ENCODE peak calls at places on chromosomes 2 and 18, in five cellular contexts. S, G, W, E and U are unnamed samples.

GRCh38 chr2:216492951-216493685 is 5.5 kb upstream of the RPL37A start:
- DNase-seq in S (no peak), G (no peak), W (no peak), E (no peak), U (no peak)

GRCh38 chr2:77604953-77605947 is 83.1 kb upstream of the LRRTM4 start:
- DNase-seq in S (no peak), G (no peak), W (no peak), E (no peak), U (no peak)

GRCh38 chr2:134975281-134976009 is 56.8 kb downstream of the CCNT2 start:
- DNase-seq in S (no peak), G (no peak), W (no peak), E (no peak), U (no peak)

GRCh38 chr2:99821572-99822369 is 320.6 kb downstream of the AFF3 start:
- DNase-seq in S (no peak), G (no peak), W (peak; percentile 55), E (no peak), U (peak; percentile 42)

GRCh38 chr2:60959501-60959900 is 58.0 kb upstream of the PEX13 start:
- DNase-seq in S (no peak), G (no peak), W (no peak), E (no peak), U (no peak)

GRCh38 chr2:241443486-241444223 is 64.7 kb downstream of the STK25 start:
- DNase-seq in S (no peak), G (no peak), W (no peak), E (peak; percentile 41), U (no peak)

GRCh38 chr2:31237348-31238017 is 3.5 kb downstream of the EHD3 start:
- DNase-seq in S (no peak), G (peak; percentile 11), W (no peak), E (no peak), U (no peak)

GRCh38 chr2:136378712-136379595 is 261.0 kb upstream of the CXCR4 start:
- DNase-seq in S (peak; percentile 53), G (no peak), W (peak; percentile 90), E (peak; percentile 51), U (no peak)

GRCh38 chr2:18297536-18298058 is 262.9 kb downstream of the RDH14 start:
- DNase-seq in S (no peak), G (no peak), W (no peak), E (no peak), U (no peak)

GRCh38 chr2:54673501-54673998 is 49.9 kb upstream of the EML6 start:
- DNase-seq in S (no peak), G (no peak), W (peak; percentile 53), E (no peak), U (peak; percentile 80)

GRCh38 chr2:18117592-18117991 is 239.1 kb downstream of the KCNS3 start:
- DNase-seq in S (peak; percentile 43), G (no peak), W (peak; percentile 78), E (peak; percentile 1), U (no peak)

GRCh38 chr2:219552382-219553167 is 8.7 kb downstream of the TMEM198 start:
- DNase-seq in S (peak; percentile 75), G (peak; percentile 93), W (peak; percentile 98), E (no peak), U (peak; percentile 95)

GRCh38 chr2:119468154-119468955 is 36.7 kb downstream of the TMEM37 start:
- DNase-seq in S (no peak), G (no peak), W (no peak), E (no peak), U (no peak)

GRCh38 chr2:200411831-200412230 is 98.0 kb downstream of the KCTD18 start:
- DNase-seq in S (peak; percentile 26), G (no peak), W (no peak), E (no peak), U (no peak)

GRCh38 chr18:79068299-79068945 is 772 bp upstream of the ATP9B start:
- DNase-seq in S (no peak), G (no peak), W (no peak), E (no peak), U (no peak)

GRCh38 chr18:11309172-11309571 is 159.8 kb upstream of the PIEZO2 start:
- DNase-seq in S (peak; percentile 42), G (no peak), W (peak; percentile 72), E (no peak), U (no peak)

GRCh38 chr18:56083097-56083865 is 495.3 kb upstream of the TCF4 start:
- DNase-seq in S (no peak), G (no peak), W (peak; percentile 56), E (no peak), U (no peak)

GRCh38 chr2:105882920-105883319 is 138.2 kb downstream of the NCK2 start:
- DNase-seq in S (no peak), G (no peak), W (no peak), E (no peak), U (no peak)

GRCh38 chr18:63451774-63452173 is 25.0 kb upstream of the SERPINB5 start:
- DNase-seq in S (no peak), G (no peak), W (no peak), E (no peak), U (no peak)

GRCh38 chr2:85326946-85327756 is 638 bp downstream of the TGOLN2 start:
- DNase-seq in S (peak; percentile 29), G (no peak), W (peak; percentile 72), E (no peak), U (no peak)

GRCh38 chr2:443754-444153 is 155.9 kb upstream of the ALKAL2 start:
- DNase-seq in S (no peak), G (no peak), W (no peak), E (no peak), U (no peak)

GRCh38 chr18:33424266-33424946 is 16.1 kb downstream of the CCDC178 start:
- DNase-seq in S (no peak), G (no peak), W (peak; percentile 46), E (no peak), U (no peak)

GRCh38 chr2:64924178-64924934 is 64.8 kb upstream of the SLC1A4 start:
- DNase-seq in S (no peak), G (no peak), W (no peak), E (no peak), U (no peak)

GRCh38 chr2:64919261-64919660 is 69.9 kb upstream of the SLC1A4 start:
- DNase-seq in S (no peak), G (no peak), W (no peak), E (no peak), U (no peak)

GRCh38 chr2:64922482-64923384 is 66.5 kb upstream of the SLC1A4 start:
- DNase-seq in S (no peak), G (no peak), W (peak; percentile 72), E (no peak), U (no peak)

GRCh38 chr2:64918220-64918886 is 70.8 kb upstream of the SLC1A4 start:
- DNase-seq in S (no peak), G (no peak), W (peak; percentile 76), E (no peak), U (no peak)

DNA sequence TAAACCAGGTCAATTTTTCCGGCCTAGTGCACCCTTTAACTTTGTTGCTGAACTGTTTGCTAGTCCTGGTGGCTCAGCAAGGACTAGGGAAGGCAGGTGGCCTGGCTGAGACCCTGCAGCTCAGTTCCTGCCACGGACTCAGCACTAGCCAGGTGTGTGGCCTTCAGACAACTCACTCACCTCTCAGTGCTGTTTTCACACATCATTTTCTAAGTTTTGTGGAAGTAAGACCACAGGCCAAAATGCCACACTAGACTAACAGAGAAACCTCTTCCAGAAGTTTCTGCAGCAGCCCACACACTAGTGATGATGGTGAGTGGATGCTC is 65.9 kb upstream of the SLC1A4 start:
- DNase-seq in S (no peak), G (no peak), W (no peak), E (no peak), U (no peak)
- TF ChIP-seq CTCF in S (no peak), G (no peak), W (no peak), E (no peak), U (no peak)

GRCh38 chr2:227479865-227480475 is 8.0 kb downstream of the AGFG1 start:
- DNase-seq in S (peak; percentile 65), G (no peak), W (no peak), E (peak; percentile 51), U (no peak)
- TF ChIP-seq CTCF in S (peak; percentile 73), G (peak; percentile 34), W (peak; percentile 31), E (no peak), U (peak; percentile 54)

GRCh38 chr2:127025357-127026062 is 81.4 kb downstream of the BIN1 start:
- DNase-seq in S (peak; percentile 90), G (peak; percentile 86), W (peak; percentile 97), E (no peak), U (peak; percentile 88)

GRCh38 chr2:127023504-127023903 is 83.5 kb downstream of the BIN1 start:
- DNase-seq in S (no peak), G (no peak), W (no peak), E (no peak), U (peak; percentile 34)

GRCh38 chr2:127027715-127028114 is 79.2 kb downstream of the BIN1 start:
- DNase-seq in S (peak; percentile 20), G (no peak), W (no peak), E (no peak), U (no peak)

GRCh38 chr2:127022817-127023216 is 84.1 kb downstream of the BIN1 start:
- DNase-seq in S (no peak), G (no peak), W (no peak), E (no peak), U (peak; percentile 46)

DNA sequence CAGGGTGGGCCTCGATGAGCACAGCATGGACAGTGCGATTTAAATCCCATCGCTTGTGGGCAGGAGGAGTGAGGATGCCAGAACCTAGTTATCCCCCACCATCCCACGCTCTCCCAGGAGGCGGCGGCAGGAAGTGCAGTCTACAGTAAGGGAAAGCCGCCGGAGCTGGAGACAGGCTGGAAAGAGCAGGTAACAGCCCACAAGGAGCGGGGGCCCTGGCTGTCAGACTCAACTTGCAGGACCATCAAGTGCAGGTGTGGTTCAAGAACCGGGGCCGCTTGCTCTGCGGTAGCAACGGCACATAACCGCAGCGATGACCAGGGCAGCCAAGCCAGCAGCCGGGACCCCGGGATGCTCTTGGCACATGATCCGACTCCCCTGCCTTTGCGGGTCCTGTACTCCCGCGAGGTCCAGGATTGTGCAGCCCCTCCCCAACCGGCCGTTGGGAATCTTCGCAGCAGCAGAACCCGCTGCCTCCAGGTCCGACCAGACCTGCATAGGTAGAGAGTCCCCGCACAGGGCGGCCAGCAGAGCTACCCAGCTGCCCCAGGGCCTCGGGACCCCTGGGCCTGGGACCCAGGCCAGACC is 82.1 kb downstream of the BIN1 start:
- DNase-seq in S (peak; percentile 62), G (no peak), W (peak; percentile 94), E (no peak), U (peak; percentile 84)
- TF ChIP-seq CTCF in S (no peak), G (peak; percentile 69), W (peak; percentile 64), E (no peak), U (peak; percentile 21)

DNA sequence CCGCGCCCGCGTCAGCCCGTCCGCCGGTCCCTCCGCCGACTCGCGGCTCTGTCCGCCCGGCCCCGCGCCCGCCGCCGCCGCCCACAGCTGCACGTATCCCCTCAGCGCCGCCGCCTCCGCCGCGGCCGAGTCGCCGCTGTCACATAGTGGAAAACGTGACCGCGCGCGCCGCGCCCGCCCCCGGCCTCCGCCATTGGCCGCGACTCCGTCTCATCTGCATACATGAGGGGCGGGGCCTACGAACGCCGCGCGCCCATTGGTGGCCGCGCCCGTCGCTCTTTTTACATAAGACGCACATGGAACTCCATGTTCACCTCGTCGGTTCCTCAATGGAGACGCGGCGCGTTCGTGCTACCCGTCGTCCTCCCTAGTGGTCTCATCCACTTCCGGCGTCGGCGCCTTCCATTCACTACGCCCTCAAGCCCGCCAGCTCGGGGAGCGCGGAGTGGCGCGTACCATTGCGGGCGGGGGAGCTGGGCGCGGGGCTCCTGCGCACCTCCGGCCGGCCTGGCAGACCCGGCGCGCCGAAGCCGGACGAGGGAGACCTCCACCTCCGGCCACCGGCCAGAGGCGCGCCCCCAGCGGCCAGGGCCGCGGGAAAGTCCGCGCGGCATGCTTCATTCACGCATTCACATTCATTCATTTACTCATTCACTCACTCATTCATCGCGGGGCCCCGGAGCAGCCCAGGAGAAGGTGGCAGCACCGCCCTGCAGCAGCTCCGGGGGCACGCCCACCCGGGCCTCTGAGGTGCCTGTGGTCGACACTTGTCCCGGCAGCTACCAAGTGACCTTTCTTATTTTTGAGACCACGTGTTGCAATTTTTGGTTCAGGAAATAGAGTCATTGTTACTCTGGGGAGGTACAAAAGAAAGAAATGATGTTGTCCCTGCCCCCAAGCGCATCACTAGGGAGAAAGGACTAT is 502 bp upstream of the PER2 start:
- DNase-seq in S (peak; percentile 99), G (peak; percentile 97), W (peak; percentile 99), E (peak; percentile 99), U (peak; percentile 98)
- TF ChIP-seq CTCF in S (peak; percentile 37), G (peak; percentile 67), W (peak; percentile 73), E (no peak), U (peak; percentile 45)